ENCODE peak calls at places on chromosomes 2 and 18, in four cellular contexts. One of them, this sample, is unnamed. For H3K9me3, the result is how much of the 10 kb centered on the place peaks cover.

GRCh38 chr18:69558088-69558487 is 157.4 kb downstream of the DOK6 start:
- DNase-seq in kidney: no peak
- DNase-seq in neural progenitor cell: no peak
- DNase-seq in tibial nerve: no peak
- DNase-seq in this sample: no peak

GRCh38 chr2:64888591-64889309 is 100.4 kb upstream of the SLC1A4 start:
- DNase-seq in neural progenitor cell: no peak
- DNase-seq in tibial nerve: no peak
- DNase-seq in kidney: no peak
- DNase-seq in this sample: peak

GRCh38 chr2:240593703-240594451 is 7.3 kb downstream of the CAPN10 start:
- DNase-seq in neural progenitor cell: no peak
- DNase-seq in kidney: peak
- DNase-seq in tibial nerve: peak
- DNase-seq in this sample: no peak

GRCh38 chr18:8858888-8859511 is 153.6 kb downstream of the MTCL1 start:
- DNase-seq in neural progenitor cell: no peak
- DNase-seq in kidney: no peak
- DNase-seq in tibial nerve: no peak
- DNase-seq in this sample: no peak

GRCh38 chr2:155714983-155715382 is 617.5 kb downstream of the NR4A2 start:
- DNase-seq in kidney: no peak
- DNase-seq in tibial nerve: no peak
- DNase-seq in neural progenitor cell: no peak
- DNase-seq in this sample: no peak

GRCh38 chr18:5414546-5414945 is 119.0 kb upstream of the ZBTB14 start:
- DNase-seq in kidney: no peak
- DNase-seq in neural progenitor cell: peak
- DNase-seq in tibial nerve: no peak
- DNase-seq in this sample: no peak

GRCh38 chr2:155372969-155373368 is 674.5 kb downstream of the KCNJ3 start:
- DNase-seq in tibial nerve: no peak
- DNase-seq in neural progenitor cell: no peak
- DNase-seq in kidney: no peak
- DNase-seq in this sample: peak

GRCh38 chr2:162839419-162839818 is 852 bp upstream of the KCNH7 start:
- DNase-seq in kidney: no peak
- DNase-seq in tibial nerve: no peak
- DNase-seq in neural progenitor cell: peak
- DNase-seq in this sample: peak

GRCh38 chr2:46877619-46878113 is 37.9 kb downstream of the MCFD2 start:
- DNase-seq in neural progenitor cell: no peak
- DNase-seq in kidney: no peak
- DNase-seq in tibial nerve: no peak
- DNase-seq in this sample: no peak

GRCh38 chr2:62156861-62157496 is 38.9 kb upstream of the B3GNT2 start:
- DNase-seq in tibial nerve: no peak
- DNase-seq in kidney: no peak
- DNase-seq in neural progenitor cell: no peak
- DNase-seq in this sample: no peak

GRCh38 chr2:231685349-231686191 is 22.8 kb upstream of the PTMA start:
- DNase-seq in tibial nerve: no peak
- DNase-seq in kidney: no peak
- DNase-seq in neural progenitor cell: peak
- DNase-seq in this sample: no peak

GRCh38 chr2:113920996-113921395 is 31.1 kb downstream of the ACTR3 start:
- DNase-seq in neural progenitor cell: no peak
- DNase-seq in tibial nerve: no peak
- DNase-seq in kidney: no peak
- DNase-seq in this sample: no peak

GRCh38 chr2:194304191-194304590 is 1352.8 kb upstream of the SLC39A10 start:
- DNase-seq in neural progenitor cell: no peak
- DNase-seq in tibial nerve: no peak
- DNase-seq in kidney: no peak
- DNase-seq in this sample: no peak

GRCh38 chr18:57789105-57789504 is 14.0 kb downstream of the ATP8B1 start:
- DNase-seq in kidney: no peak
- DNase-seq in tibial nerve: no peak
- DNase-seq in neural progenitor cell: no peak
- DNase-seq in this sample: no peak

GRCh38 chr18:55012041-55012440 is 52.8 kb upstream of the CCDC68 start:
- DNase-seq in tibial nerve: no peak
- DNase-seq in kidney: no peak
- DNase-seq in neural progenitor cell: no peak
- DNase-seq in this sample: no peak

GRCh38 chr2:204026294-204026693 is 89.7 kb downstream of the ICOS start:
- DNase-seq in kidney: no peak
- DNase-seq in neural progenitor cell: no peak
- DNase-seq in tibial nerve: no peak
- DNase-seq in this sample: no peak

GRCh38 chr2:14944562-14945346 is 312.2 kb downstream of the LRATD1 start:
- DNase-seq in kidney: no peak
- DNase-seq in tibial nerve: no peak
- DNase-seq in neural progenitor cell: peak
- DNase-seq in this sample: no peak

GRCh38 chr2:162318280-162319222 is at the start of gene IFIH1:
- DNase-seq in tibial nerve: peak
- DNase-seq in neural progenitor cell: peak
- DNase-seq in kidney: peak
- DNase-seq in this sample: peak

GRCh38 chr2:172442072-172442895 is 14.9 kb downstream of the ITGA6 start:
- DNase-seq in neural progenitor cell: peak
- DNase-seq in tibial nerve: no peak
- DNase-seq in kidney: peak
- DNase-seq in this sample: peak

GRCh38 chr2:204225633-204226032 is 289.1 kb downstream of the ICOS start:
- DNase-seq in tibial nerve: no peak
- DNase-seq in kidney: no peak
- DNase-seq in neural progenitor cell: no peak
- DNase-seq in this sample: no peak

GRCh38 chr2:165635532-165635931 is 158.5 kb downstream of the GALNT3 start:
- DNase-seq in tibial nerve: no peak
- DNase-seq in neural progenitor cell: no peak
- DNase-seq in kidney: no peak
- DNase-seq in this sample: no peak

GRCh38 chr2:119760876-119761275 is 1.2 kb downstream of the PTPN4 start:
- DNase-seq in neural progenitor cell: no peak
- DNase-seq in tibial nerve: no peak
- DNase-seq in kidney: no peak
- DNase-seq in this sample: no peak

GRCh38 chr2:44275915-44276279 is 617 bp downstream of the SLC3A1 start:
- DNase-seq in kidney: no peak
- DNase-seq in neural progenitor cell: no peak
- DNase-seq in tibial nerve: no peak
- DNase-seq in this sample: peak

GRCh38 chr2:69685321-69686048 is 41.9 kb upstream of the AAK1 start:
- DNase-seq in tibial nerve: no peak
- DNase-seq in neural progenitor cell: no peak
- DNase-seq in kidney: no peak
- DNase-seq in this sample: peak

GRCh38 chr2:218074031-218074430 is 5.0 kb downstream of the RUFY4 start:
- DNase-seq in tibial nerve: no peak
- DNase-seq in neural progenitor cell: peak
- DNase-seq in kidney: no peak
- DNase-seq in this sample: peak

GRCh38 chr2:471560-471959 is 183.7 kb upstream of the ALKAL2 start:
- DNase-seq in kidney: no peak
- DNase-seq in tibial nerve: no peak
- DNase-seq in neural progenitor cell: no peak
- DNase-seq in this sample: no peak

GRCh38 chr2:69191672-69192071 is 178.7 kb downstream of the ANTXR1 start:
- DNase-seq in tibial nerve: no peak
- DNase-seq in neural progenitor cell: no peak
- DNase-seq in kidney: no peak
- DNase-seq in this sample: no peak

GRCh38 chr18:63590966-63591695 is 4.0 kb downstream of the SERPINB13 start:
- DNase-seq in tibial nerve: no peak
- DNase-seq in kidney: no peak
- DNase-seq in neural progenitor cell: no peak
- DNase-seq in this sample: no peak

GRCh38 chr2:23843051-23843976 is 83.6 kb downstream of the ATAD2B start:
- DNase-seq in neural progenitor cell: no peak
- DNase-seq in tibial nerve: no peak
- DNase-seq in kidney: no peak
- DNase-seq in this sample: no peak

GRCh38 chr2:144967971-144968370 is 448.1 kb upstream of the ZEB2 start:
- DNase-seq in neural progenitor cell: no peak
- DNase-seq in tibial nerve: no peak
- DNase-seq in kidney: no peak
- DNase-seq in this sample: no peak

GRCh38 chr2:144959416-144959815 is 439.5 kb upstream of the ZEB2 start:
- DNase-seq in neural progenitor cell: no peak
- DNase-seq in kidney: no peak
- DNase-seq in tibial nerve: no peak
- DNase-seq in this sample: no peak

GRCh38 chr2:144963031-144963430 is 443.1 kb upstream of the ZEB2 start:
- DNase-seq in neural progenitor cell: no peak
- DNase-seq in kidney: no peak
- DNase-seq in tibial nerve: no peak
- DNase-seq in this sample: no peak

GRCh38 chr2:144965172-144965571 is 445.3 kb upstream of the ZEB2 start:
- DNase-seq in tibial nerve: no peak
- DNase-seq in kidney: no peak
- DNase-seq in neural progenitor cell: no peak
- DNase-seq in this sample: no peak
- H3K9me3 ChIP-seq in tibial nerve: under half
- H3K9me3 ChIP-seq in kidney: under half
- H3K9me3 ChIP-seq in neural progenitor cell: under half
- H3K9me3 ChIP-seq in this sample: under half

DNA sequence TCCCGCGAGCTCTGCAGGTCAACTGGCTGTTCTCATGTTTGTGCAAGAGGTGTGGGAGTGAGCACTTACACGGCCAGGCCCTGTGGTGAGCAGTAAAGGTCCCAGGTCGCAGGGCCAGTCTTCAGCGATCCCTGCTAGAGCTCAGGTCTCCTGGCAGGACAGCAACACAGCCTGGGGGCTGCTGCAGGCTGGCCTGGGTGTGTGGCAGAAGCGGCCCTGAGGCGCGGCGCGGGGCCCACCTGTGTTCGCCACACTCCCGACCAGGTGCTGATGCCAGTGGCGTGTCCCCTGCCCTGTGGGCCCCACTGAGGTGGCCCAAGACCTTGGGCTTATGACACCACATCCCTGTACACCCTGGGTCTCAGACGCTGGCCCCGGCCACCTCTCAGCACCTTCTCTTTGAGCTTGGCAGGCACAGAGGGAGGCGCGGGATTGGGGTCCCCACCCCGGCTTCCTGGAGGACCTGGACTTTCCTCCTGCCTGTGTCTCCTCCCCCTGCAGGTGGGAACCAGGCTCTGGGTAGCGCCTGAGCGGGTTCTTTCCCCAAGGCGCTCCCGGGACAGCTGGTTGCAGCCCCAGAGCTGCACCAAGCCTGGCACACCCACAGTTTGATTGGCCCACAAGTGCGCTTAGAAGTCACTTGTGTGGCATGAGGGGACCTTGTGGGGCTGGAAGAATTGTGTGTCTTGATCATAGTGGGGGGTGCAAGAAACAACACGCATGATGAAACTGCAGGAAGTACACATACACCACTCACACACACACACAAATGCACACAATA is 59.2 kb downstream of the TWIST2 start:
- DNase-seq in tibial nerve: no peak
- DNase-seq in neural progenitor cell: peak
- DNase-seq in kidney: no peak
- DNase-seq in this sample: no peak
- TF ChIP-seq CTCF in tibial nerve: no peak
- TF ChIP-seq CTCF in neural progenitor cell: no peak
- TF ChIP-seq CTCF in kidney: no peak
- TF ChIP-seq CTCF in this sample: no peak

GRCh38 chr18:76621184-76621583 is 126.1 kb upstream of the ZNF516 start:
- DNase-seq in tibial nerve: no peak
- DNase-seq in kidney: no peak
- DNase-seq in neural progenitor cell: peak
- DNase-seq in this sample: no peak
- H3K9me3 ChIP-seq in tibial nerve: under half
- H3K9me3 ChIP-seq in kidney: under half
- H3K9me3 ChIP-seq in neural progenitor cell: under half
- H3K9me3 ChIP-seq in this sample: under half

DNA sequence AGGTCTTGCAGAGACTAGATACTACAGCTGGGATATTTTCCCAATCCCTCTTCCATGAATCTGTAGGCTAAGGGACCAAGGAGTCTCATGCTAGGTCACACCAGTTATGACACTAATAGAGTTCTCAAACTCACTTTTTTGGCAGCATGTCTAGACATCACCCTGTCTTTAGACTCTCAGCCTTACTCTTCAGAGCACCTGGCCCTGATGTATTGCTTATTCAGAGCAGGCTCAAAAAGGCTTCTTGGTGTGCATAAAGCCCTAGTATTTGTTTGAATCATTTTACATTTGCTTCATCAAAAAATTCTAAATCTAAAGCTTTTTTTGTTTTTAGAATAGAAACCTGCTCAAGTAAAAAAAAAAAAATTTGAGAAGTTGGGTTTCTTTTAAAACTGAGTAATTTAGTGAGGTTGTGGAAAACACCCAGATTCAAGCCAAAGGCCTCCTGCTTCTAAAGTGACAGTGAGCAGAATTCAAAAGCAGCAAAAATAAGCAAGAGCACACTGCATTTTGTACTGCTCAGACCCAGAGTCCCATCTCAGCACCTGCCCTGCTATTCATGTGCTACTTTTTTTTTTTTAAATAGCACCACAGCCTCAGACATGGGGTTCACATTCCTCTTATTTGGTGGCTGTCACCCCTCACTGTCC is 18.0 kb upstream of the DNAH6 start:
- DNase-seq in kidney: no peak
- DNase-seq in tibial nerve: no peak
- DNase-seq in neural progenitor cell: no peak
- DNase-seq in this sample: no peak
- TF ChIP-seq CTCF in kidney: no peak
- TF ChIP-seq CTCF in tibial nerve: no peak
- TF ChIP-seq CTCF in neural progenitor cell: no peak
- TF ChIP-seq CTCF in this sample: no peak